ENCODE peak calls at places on chromosome 16, in ten cellular contexts. X is transverse colon, V is neural progenitor cell, M is right atrium auricular region, L is fibroblast of lung, Q is lung, J is IMR-90, I is kidney, Z is left ventricle myocardium inferior, C is tibial nerve. U is an unnamed sample.

GRCh38 chr16:56081371-56081770 is 109.9 kb upstream of the GNAO1 start:
- DNase-seq in Z (no peak), X (no peak), J (no peak), I (no peak), Q (no peak), M (no peak), V (no peak), C (no peak), L (no peak), U (no peak)

GRCh38 chr16:74623214-74623842 is 16.4 kb upstream of the GLG1 start:
- DNase-seq in I (no peak), L (peak; percentile 75), C (peak; percentile 6), X (no peak), Z (no peak), Q (no peak), M (no peak), J (peak; percentile 68), V (peak; percentile 43), U (peak; percentile 74)

GRCh38 chr16:15650698-15651161 is 685 bp downstream of the NDE1 start:
- DNase-seq in M (no peak), V (peak; percentile 60), Z (no peak), I (peak; percentile 75), C (peak; percentile 19), Q (no peak), X (no peak), L (peak; percentile 31), J (peak; percentile 13), U (peak; percentile 21)

GRCh38 chr16:6643083-6643686 is 689.5 kb upstream of the RBFOX1 start:
- DNase-seq in Z (no peak), I (no peak), V (peak; percentile 59), Q (no peak), J (peak; percentile 48), M (peak; percentile 65), L (peak; percentile 59), C (peak; percentile 85), X (peak; percentile 49), U (peak; percentile 3)

GRCh38 chr16:24635900-24636610 is 93.4 kb upstream of the TNRC6A start:
- DNase-seq in Q (peak; percentile 73), V (no peak), M (peak; percentile 69), I (peak; percentile 95), Z (peak; percentile 70), C (peak; percentile 84), X (peak; percentile 66), J (peak; percentile 91), L (peak; percentile 96), U (no peak)

GRCh38 chr16:57479043-57479421 is 7.3 kb downstream of the DOK4 start:
- DNase-seq in J (no peak), V (no peak), X (no peak), I (no peak), M (no peak), C (no peak), Z (no peak), L (no peak), Q (no peak), U (no peak)

GRCh38 chr16:84700518-84701277 is 898 bp downstream of the USP10 start:
- DNase-seq in M (no peak), V (peak; percentile 70), X (peak; percentile 44), Z (no peak), C (peak; percentile 21), L (peak; percentile 37), J (peak; percentile 29), Q (no peak), I (no peak), U (peak; percentile 51)

GRCh38 chr16:31344712-31345111 is 10.3 kb upstream of the ITGAX start:
- DNase-seq in M (no peak), J (no peak), Q (no peak), Z (no peak), X (no peak), L (no peak), I (peak; percentile 15), V (no peak), C (no peak), U (no peak)

GRCh38 chr16:85185281-85185680 is 73.0 kb upstream of the CIBAR2 start:
- DNase-seq in J (no peak), Q (no peak), X (no peak), L (no peak), M (no peak), Z (peak; percentile 54), V (no peak), C (no peak), I (no peak), U (no peak)

GRCh38 chr16:9050102-9050830 is 41.2 kb upstream of the HAPSTR1 start:
- DNase-seq in V (peak; percentile 61), M (no peak), Z (no peak), Q (no peak), X (no peak), J (peak; percentile 16), L (no peak), I (no peak), C (no peak), U (peak; percentile 38)

GRCh38 chr16:56038564-56039098 is 152.7 kb upstream of the GNAO1 start:
- DNase-seq in M (no peak), J (no peak), V (no peak), Q (no peak), I (no peak), C (no peak), Z (no peak), L (no peak), X (no peak), U (no peak)

DNA sequence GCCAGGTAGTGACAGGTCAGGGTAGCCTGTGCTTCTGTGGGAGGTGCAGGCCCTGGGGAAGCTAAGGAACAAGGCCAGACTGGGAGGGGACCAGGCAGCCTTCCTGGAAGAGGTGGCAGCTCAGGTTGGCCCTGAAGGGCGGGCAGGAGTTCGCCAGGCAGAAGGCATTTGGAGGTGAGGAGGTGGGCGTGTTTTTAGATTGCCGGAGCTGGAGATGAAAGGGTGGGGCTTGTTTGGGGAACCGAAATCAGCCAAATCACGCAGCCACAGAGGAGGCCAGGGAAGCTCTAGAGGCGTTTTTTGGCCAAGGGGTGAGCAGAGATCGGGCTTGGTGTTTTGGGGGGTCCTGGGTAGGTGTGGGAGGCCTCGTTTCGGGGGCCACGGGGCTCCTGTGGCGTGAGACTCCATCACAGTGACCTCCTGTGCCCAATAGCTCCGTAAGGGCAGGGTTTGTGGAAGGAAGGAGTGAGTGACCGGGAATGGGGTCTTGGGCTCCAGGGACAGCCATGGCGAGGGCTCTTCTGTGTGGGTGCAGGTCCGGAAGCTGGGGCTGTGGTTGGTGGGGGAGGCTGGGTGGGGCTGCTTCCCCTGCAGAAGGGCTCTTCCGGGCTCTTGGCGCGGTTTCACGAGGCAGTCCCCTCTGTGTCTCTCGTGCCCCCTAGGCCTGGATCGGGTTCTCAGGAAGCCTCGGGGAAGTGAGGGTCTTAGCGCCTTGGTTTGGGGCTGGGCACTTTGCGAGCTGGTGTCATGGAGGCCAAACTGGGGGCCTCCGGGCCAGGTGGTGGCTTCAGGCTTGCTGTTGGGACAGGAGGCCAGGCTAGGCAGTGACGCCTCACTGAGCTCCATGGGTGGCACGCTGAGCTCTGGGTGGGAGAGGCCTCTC is 7.8 kb downstream of the ADCY7 start:
- DNase-seq in J (no peak), C (no peak), M (no peak), Q (no peak), V (no peak), I (peak; percentile 73), Z (no peak), X (peak; percentile 60), L (no peak), U (peak; percentile 66)
- H3K4me3 ChIP-seq in J (no peak overlapping the region), C (peak overlapping the region; percentile 36), M (peak overlapping the region; percentile 0), Q (no peak overlapping the region), V (no peak overlapping the region), I (no peak overlapping the region), Z (peak overlapping the region; percentile 42), X (no peak overlapping the region), L (no peak overlapping the region), U (peak overlapping the region; percentile 64)

DNA sequence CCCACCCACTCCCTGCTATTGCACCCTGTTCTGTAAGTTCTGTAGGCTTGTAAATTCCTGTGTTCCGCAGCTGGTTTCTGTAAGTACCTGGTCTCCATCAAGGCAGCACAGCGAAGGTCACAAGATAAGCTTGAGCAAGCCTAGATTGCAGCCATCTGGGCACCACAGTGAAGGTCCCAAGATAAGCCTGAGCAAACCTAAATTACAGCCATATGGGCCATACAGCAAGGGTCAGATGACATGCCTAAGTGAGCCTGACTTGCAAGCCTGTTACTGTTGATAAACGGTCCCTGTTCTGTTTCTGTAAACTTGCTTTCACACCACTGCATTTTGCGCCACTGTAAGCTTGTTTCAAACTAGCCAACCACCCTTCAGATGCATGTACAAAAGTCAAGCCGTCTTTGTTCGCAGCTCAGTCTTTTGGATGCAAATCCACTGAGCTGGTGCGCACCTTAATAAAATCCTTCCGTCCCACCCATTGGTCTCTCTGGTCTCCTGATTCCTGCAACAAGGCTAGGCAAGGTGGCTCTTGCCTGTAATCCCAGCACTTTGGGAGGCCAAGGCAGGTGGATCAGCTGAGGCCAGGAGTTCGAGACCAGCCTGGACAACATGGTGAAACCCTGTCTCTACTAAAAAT is 42.6 kb upstream of the ATF7IP2 start:
- DNase-seq in V (no peak), C (no peak), M (no peak), L (no peak), Q (no peak), X (no peak), J (no peak), Z (no peak), I (no peak), U (no peak)
- H3K9me3 ChIP-seq in V (no peaks in the 10 kb centered on the region), C (peaks cover 16% of the 10 kb centered on the region), M (no peaks in the 10 kb centered on the region), L (no peaks in the 10 kb centered on the region), Q (no peaks in the 10 kb centered on the region), X (peaks cover 11% of the 10 kb centered on the region), J (peaks cover 8% of the 10 kb centered on the region), Z (peaks cover 67% of the 10 kb centered on the region), I (peaks cover 8% of the 10 kb centered on the region), U (peaks cover 38% of the 10 kb centered on the region)

GRCh38 chr16:49440156-49441065 is 66.8 kb downstream of the C16orf78 start:
- DNase-seq in V (peak; percentile 33), C (no peak), I (no peak), Z (no peak), J (no peak), M (no peak), X (no peak), Q (no peak), L (no peak), U (no peak)
- H3K27ac ChIP-seq in V (no peak overlapping the region), C (no peak overlapping the region), I (no peak overlapping the region), Z (peak overlapping the region; percentile 36), J (no peak overlapping the region), M (no peak overlapping the region), X (no peak overlapping the region), Q (peak overlapping the region; percentile 49), L (no peak overlapping the region), U (no peak overlapping the region)

GRCh38 chr16:76277099-76278030 is at the start of gene CNTNAP4:
- DNase-seq in Q (no peak), L (peak; percentile 6), X (no peak), I (no peak), J (no peak), V (peak; percentile 69), C (peak; percentile 7), M (no peak), Z (no peak), U (no peak)

GRCh38 chr16:76278976-76279375 is 1.8 kb downstream of the CNTNAP4 start:
- DNase-seq in J (no peak), C (no peak), X (no peak), V (peak; percentile 55), Q (no peak), I (no peak), L (peak; percentile 58), Z (no peak), M (no peak), U (no peak)

GRCh38 chr16:76278086-76278485 is 885 bp downstream of the CNTNAP4 start:
- DNase-seq in M (no peak), I (no peak), L (no peak), Q (no peak), V (no peak), Z (no peak), C (no peak), X (no peak), J (no peak), U (no peak)

DNA sequence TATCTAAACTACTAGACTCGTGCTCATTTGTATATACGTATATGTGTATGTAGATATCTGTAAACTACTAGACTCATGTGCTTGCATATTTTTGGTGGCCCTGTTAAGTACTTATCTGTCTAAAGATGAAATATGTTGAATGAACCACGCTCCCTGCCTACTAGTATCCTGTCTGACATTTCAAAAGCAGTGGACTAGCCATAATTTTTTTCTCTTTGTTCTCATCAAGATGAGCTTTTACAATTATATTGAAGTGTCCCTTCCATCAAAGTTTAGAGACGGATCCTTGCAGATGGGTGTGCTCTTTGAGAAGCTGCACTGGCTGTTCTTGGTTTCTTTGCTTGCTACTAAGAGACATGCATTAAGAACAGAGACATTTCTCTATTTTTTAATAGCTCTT is 3.2 kb downstream of the CNTNAP4 start:
- DNase-seq in L (no peak), J (no peak), M (no peak), Z (no peak), V (no peak), Q (no peak), C (no peak), X (no peak), I (no peak), U (no peak)
- H3K4me3 ChIP-seq in L (no peak overlapping the region), J (no peak overlapping the region), M (no peak overlapping the region), Z (no peak overlapping the region), V (no peak overlapping the region), Q (no peak overlapping the region), C (no peak overlapping the region), X (no peak overlapping the region), I (no peak overlapping the region), U (no peak overlapping the region)